ENCODE peak calls at places on chromosomes 12 and 14, in seven cellular contexts. C is HCT116, H is HepG2, N is Panc1, M is GM12878, A is H1, K is SK-N-SH. I is an unnamed sample.

GRCh38 chr14:50794063-50794645 is 36.8 kb downstream of the NIN start:
- DNase-seq in C (no peak), K (no peak), M (no peak), H (no peak), N (no peak), A (no peak), I (no peak)

GRCh38 chr12:93165384-93165932 is 212.3 kb upstream of the NUDT4 start:
- DNase-seq in M (no peak), C (no peak), N (no peak), K (no peak), H (no peak), A (no peak), I (no peak)

GRCh38 chr14:100890044-100890443 is 13.5 kb downstream of the RTL1 start:
- DNase-seq in A (no peak), M (no peak), C (no peak), N (no peak), K (no peak), H (no peak), I (no peak)

GRCh38 chr12:104232609-104233280 is 17.2 kb downstream of the TXNRD1 start:
- DNase-seq in A (no peak), C (no peak), H (no peak), N (no peak), M (no peak), K (no peak), I (no peak)

GRCh38 chr12:3014641-3015040 is 55.4 kb downstream of the TEAD4 start:
- DNase-seq in M (no peak), N (no peak), H (no peak), K (no peak), A (no peak), C (no peak), I (no peak)

GRCh38 chr12:57233357-57234232 is 4.1 kb downstream of the SHMT2 start:
- DNase-seq in K (no peak), M (no peak), C (no peak), H (no peak), N (no peak), A (no peak), I (no peak)

GRCh38 chr12:8605057-8605456 is 7.6 kb downstream of the AICDA start:
- DNase-seq in M (no peak), H (no peak), A (no peak), K (no peak), N (no peak), C (no peak), I (no peak)

GRCh38 chr12:42588981-42589464 is 523 bp downstream of the PRICKLE1 start:
- DNase-seq in M (no peak), K (peak), H (no peak), A (no peak), C (no peak), N (no peak), I (peak)

GRCh38 chr12:59973515-59973914 is 377.7 kb downstream of the SLC16A7 start:
- DNase-seq in N (no peak), K (no peak), C (peak), A (no peak), M (no peak), H (no peak), I (no peak)

GRCh38 chr14:22226381-22226780 is 362.6 kb downstream of the DAD1 start:
- DNase-seq in N (no peak), H (no peak), K (no peak), A (no peak), M (no peak), C (no peak), I (no peak)

GRCh38 chr12:42792265-42792664 is 202.7 kb upstream of the PRICKLE1 start:
- DNase-seq in H (no peak), C (no peak), M (no peak), N (no peak), K (no peak), A (no peak), I (no peak)

GRCh38 chr12:120361506-120362208 is 7.3 kb downstream of the MSI1 start:
- DNase-seq in H (no peak), N (no peak), A (peak), K (peak), C (no peak), M (no peak), I (peak)

GRCh38 chr12:20150835-20151234 is 217.5 kb upstream of the PDE3A start:
- DNase-seq in C (no peak), N (no peak), M (no peak), K (peak), A (no peak), H (no peak), I (no peak)

GRCh38 chr14:55255185-55255584 is 16.0 kb upstream of the FBXO34 start:
- DNase-seq in N (no peak), H (no peak), C (no peak), K (no peak), M (no peak), A (no peak), I (no peak)

GRCh38 chr14:73634333-73634833 is 10.4 kb upstream of the DNAL1 start:
- DNase-seq in N (no peak), H (no peak), M (no peak), K (peak), A (peak), C (no peak), I (no peak)

GRCh38 chr12:125455556-125455955 is 390.3 kb downstream of the AACS start:
- DNase-seq in A (no peak), K (no peak), C (no peak), M (no peak), H (no peak), N (no peak), I (no peak)

GRCh38 chr12:5318874-5319273 is 113.0 kb upstream of the NTF3 start:
- DNase-seq in N (no peak), H (no peak), C (peak), K (no peak), A (no peak), M (no peak), I (no peak)

GRCh38 chr12:83848702-83849101 is 1063.9 kb downstream of the SLC6A15 start:
- DNase-seq in C (no peak), N (no peak), A (no peak), H (no peak), M (no peak), K (no peak), I (no peak)

DNA sequence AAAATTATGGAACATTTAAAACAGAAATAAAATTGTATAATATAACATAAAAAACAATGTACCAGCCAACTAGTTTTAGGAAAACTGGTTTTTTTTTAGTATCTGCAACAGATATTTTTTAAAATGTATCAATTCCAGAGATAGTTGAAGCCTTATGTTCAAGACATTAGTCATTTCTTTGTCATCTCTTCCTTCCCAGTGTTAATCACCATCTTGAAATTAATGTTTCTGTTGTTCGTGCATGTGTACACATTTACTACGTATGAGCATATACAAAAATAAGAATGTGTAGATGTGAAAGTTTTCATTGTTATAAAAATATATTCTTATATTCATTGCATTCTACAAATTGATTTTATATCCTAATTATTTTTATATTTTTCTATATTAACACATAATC is 1062.1 kb downstream of the SLC6A15 start:
- DNase-seq in C (no peak), K (no peak), H (no peak), M (no peak), A (no peak), N (no peak), I (no peak)
- TF ChIP-seq SIN3A in C (no peak), K (no peak), H (no peak), M (no peak), A (no peak), N (no peak), I (no peak)

GRCh38 chr14:94119071-94119470 is 8.5 kb downstream of the IFI27 start:
- DNase-seq in C (no peak), K (no peak), A (no peak), N (no peak), M (no peak), H (no peak), I (no peak)
- TF ChIP-seq SIN3A in C (no peak), K (no peak), A (no peak), N (no peak), M (no peak), H (no peak), I (no peak)

DNA sequence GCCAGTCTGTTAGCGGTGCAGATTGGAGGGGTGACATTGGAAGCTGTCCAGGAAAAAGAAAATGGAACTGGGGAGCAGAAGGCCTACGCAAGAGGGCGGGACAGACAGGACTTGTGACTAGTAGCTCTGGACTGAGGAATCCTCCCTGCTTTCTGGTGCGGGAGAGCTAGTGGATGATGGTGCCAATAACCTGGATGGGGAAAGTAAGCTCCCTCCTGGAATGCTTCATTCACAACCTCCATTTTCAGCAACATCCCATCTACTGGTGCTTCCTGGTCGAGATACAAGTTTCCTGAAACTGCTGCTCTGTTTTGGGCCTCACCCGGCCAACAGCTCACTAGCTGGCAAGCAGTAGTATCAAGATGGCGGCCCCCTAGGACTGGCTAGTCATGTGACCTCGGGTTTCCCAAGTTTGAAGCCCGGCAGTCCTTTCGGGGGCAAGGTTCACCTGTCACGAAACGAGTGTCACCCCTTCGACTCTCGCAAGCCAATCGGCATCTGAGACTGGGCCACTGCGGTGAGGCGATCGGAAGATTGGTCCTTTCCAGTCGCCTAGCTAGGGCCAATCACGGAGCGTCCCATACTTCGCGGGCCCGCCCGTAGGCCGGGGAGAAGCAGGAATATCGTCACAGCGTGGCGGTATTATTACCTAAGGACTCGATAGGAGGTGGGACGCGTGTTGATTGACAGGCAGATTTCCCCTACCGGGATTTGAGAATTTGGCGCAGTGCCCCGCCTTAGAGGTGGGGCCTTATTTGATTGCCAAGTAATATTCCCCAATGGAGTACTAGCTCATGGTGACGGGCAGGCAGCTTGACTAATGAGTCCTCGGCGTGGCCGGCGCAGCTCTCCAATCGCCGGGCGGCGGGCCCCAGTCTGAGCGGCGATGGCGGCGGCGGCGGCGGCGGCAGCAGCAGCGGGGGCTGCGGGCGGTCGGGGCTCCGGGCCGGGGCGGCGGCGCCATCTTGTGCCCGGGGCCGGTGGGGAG is at the start of gene PABPN1:
- DNase-seq in A (peak), N (peak), H (peak), M (peak), K (peak), C (peak), I (peak)
- TF ChIP-seq SIN3A in A (peak), N (no peak), H (peak), M (peak), K (peak), C (peak), I (no peak)

DNA sequence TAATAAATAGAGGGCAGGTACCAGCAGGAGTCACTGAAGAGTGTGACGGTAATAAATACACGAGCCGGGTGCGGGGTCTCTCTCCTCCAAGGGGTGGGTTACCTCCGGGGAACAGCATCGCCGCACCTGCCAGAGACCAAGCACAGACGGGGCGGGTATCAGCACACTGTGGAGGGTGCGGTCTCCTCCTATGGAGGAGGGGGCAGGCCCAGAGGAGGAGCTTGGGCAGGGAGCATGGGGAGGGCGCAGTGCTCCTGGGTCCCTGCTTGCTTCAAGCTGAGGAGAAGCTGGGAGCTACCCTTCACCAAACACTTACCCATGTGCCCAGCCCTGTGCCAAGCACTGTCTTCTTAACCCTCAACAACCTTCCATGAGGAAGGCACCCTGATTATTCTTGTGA is 12.8 kb downstream of the PGF start:
- DNase-seq in H (no peak), K (no peak), M (no peak), C (no peak), A (no peak), N (no peak), I (no peak)
- TF ChIP-seq SIN3A in H (no peak), K (no peak), M (no peak), C (no peak), A (no peak), N (no peak), I (no peak)

DNA sequence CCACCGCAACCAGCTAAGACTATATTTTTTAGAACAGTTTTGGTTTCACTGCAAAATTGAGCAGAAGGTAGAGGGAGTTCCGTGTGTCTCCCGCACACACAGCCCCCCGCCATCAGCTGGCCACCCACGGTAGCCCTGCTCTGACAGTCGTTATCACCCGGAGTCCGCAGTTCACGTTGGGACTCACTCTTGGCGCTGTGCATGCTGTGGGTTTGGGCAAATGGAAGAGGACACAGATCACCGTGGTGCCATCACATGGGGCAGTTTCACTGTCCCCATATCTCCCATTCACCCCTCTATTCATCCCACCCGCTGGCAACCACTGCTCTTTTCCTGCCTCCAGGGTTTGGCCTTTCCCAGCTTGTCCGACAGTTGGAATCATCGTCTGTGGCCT is 31.8 kb upstream of the ULK1 start:
- DNase-seq in C (no peak), M (no peak), N (no peak), A (no peak), K (peak), H (no peak), I (no peak)
- TF ChIP-seq SIN3A in C (no peak), M (no peak), N (no peak), A (no peak), K (no peak), H (no peak), I (no peak)

GRCh38 chr12:6936642-6937480 is 6.8 kb upstream of the RNU7-1 start:
- DNase-seq in C (no peak), M (no peak), N (no peak), H (no peak), K (peak), A (no peak), I (no peak)

GRCh38 chr12:6936378-6936638 is 7.3 kb upstream of the RNU7-1 start:
- DNase-seq in H (no peak), N (no peak), K (no peak), M (no peak), C (no peak), A (no peak), I (no peak)

GRCh38 chr12:6934110-6934509 is 6.4 kb downstream of the ATN1 start:
- DNase-seq in M (no peak), A (no peak), H (no peak), K (no peak), N (no peak), C (no peak), I (no peak)

GRCh38 chr12:6935551-6936377 is 7.9 kb upstream of the RNU7-1 start:
- DNase-seq in A (no peak), N (no peak), M (no peak), H (no peak), K (peak), C (no peak), I (no peak)

DNA sequence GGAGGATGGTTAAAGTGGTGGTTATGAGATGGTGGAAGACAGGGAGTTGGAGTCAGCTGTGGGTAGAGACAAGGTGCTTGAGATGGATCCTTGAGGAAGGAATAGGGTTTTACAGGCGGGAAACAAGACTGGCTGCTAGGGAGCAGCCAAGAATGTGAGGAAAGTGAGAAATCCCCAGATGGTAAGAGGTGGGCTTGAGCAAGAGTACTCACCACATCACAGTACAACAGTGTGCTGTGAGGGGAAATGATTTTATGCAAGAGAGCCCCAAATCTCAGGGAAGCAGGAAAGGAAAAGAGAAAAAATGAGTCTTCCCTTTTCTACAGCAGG is 7.4 kb downstream of the ATN1 start:
- DNase-seq in K (no peak), A (no peak), N (no peak), H (no peak), M (no peak), C (no peak), I (no peak)
- TF ChIP-seq SIN3A in K (no peak), A (no peak), N (no peak), H (no peak), M (no peak), C (no peak), I (no peak)

DNA sequence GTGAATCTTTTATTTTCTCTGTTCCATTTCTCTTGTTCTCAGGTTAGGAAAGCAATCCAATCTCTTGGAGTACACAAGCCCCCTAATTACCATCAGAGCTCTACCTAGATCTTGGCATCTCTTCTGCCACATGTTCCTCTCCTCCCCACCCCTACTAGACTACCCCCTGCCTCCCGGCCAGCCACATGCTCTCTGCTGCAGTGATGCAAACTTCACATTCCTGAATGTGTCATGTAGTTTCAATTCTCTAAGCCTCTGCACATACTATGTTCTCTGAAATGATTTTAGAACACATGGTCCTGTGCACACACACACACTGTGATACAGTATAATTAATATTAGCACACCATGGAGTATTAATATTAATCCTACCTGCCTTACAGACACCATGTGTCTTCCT is 104.6 kb downstream of the EFCAB11 start:
- DNase-seq in A (no peak), M (no peak), N (no peak), K (no peak), C (no peak), H (no peak), I (no peak)
- TF ChIP-seq SIN3A in A (no peak), M (no peak), N (no peak), K (no peak), C (no peak), H (no peak), I (no peak)

DNA sequence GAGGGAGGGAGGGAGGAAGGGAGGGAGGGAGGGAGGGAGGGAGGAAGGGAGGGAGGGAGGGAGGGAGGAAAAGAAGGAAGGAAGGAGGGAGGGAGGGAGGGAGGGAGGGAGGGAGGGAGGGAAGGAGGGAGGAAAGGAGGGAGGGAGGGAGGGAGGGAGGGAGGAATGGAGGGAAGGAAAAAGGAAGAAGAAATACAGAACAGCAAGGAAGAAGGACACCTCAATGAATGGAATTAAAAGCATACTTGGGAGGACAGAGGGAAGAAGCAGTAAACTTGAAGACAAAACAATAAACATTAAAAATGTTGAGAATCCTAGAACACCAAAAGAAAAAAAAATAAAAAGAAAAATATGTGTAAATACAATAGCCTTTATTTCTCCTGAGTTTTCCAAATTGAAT is 6.2 kb downstream of the OR4Q2 start:
- DNase-seq in N (no peak), M (no peak), C (no peak), A (no peak), K (no peak), H (no peak), I (no peak)
- TF ChIP-seq SIN3A in N (no peak), M (no peak), C (no peak), A (no peak), K (no peak), H (no peak), I (no peak)

GRCh38 chr14:33936391-33936790 is 14.5 kb downstream of the EGLN3 start:
- DNase-seq in N (no peak), A (no peak), M (no peak), C (no peak), K (no peak), H (no peak), I (no peak)
- TF ChIP-seq SIN3A in N (no peak), A (no peak), M (no peak), C (no peak), K (no peak), H (no peak), I (no peak)

GRCh38 chr12:77231548-77231947 is 166.2 kb upstream of the E2F7 start:
- DNase-seq in H (no peak), N (no peak), M (no peak), A (no peak), C (no peak), K (peak), I (no peak)
- TF ChIP-seq SIN3A in H (no peak), N (no peak), M (no peak), A (no peak), C (no peak), K (no peak), I (no peak)

I was measured in K562.